ENCODE peak calls at places on chromosomes 16 and 17, in five cellular contexts. One of them, this sample, is unnamed. For H3K9me3, the result is how much of the 10 kb centered on the place peaks cover.

GRCh38 chr16:10265770-10266615 is 83.8 kb upstream of the GRIN2A start:
- DNase-seq in A549: no peak
- DNase-seq in hepatocyte: no peak
- DNase-seq in IMR-90: no peak
- DNase-seq in tibial nerve: no peak
- DNase-seq in this sample: no peak

GRCh38 chr17:70375406-70375805 is 206.1 kb downstream of the KCNJ2 start:
- DNase-seq in hepatocyte: no peak
- DNase-seq in A549: no peak
- DNase-seq in tibial nerve: no peak
- DNase-seq in IMR-90: no peak
- DNase-seq in this sample: no peak

GRCh38 chr17:76263896-76264295 is 1.3 kb upstream of the UBALD2 start:
- DNase-seq in IMR-90: no peak
- DNase-seq in tibial nerve: no peak
- DNase-seq in A549: no peak
- DNase-seq in hepatocyte: no peak
- DNase-seq in this sample: no peak

GRCh38 chr16:54135361-54136275 is 151.0 kb downstream of the IRX3 start:
- DNase-seq in tibial nerve: no peak
- DNase-seq in A549: no peak
- DNase-seq in IMR-90: peak
- DNase-seq in hepatocyte: no peak
- DNase-seq in this sample: no peak

GRCh38 chr16:78737630-78738029 is 638.2 kb downstream of the WWOX start:
- DNase-seq in A549: no peak
- DNase-seq in IMR-90: no peak
- DNase-seq in hepatocyte: no peak
- DNase-seq in tibial nerve: no peak
- DNase-seq in this sample: no peak

GRCh38 chr16:88102597-88102996 is 151.4 kb downstream of the BANP start:
- DNase-seq in hepatocyte: no peak
- DNase-seq in IMR-90: no peak
- DNase-seq in tibial nerve: no peak
- DNase-seq in A549: no peak
- DNase-seq in this sample: no peak

GRCh38 chr16:50152386-50152806 is 710 bp upstream of the TENT4B start:
- DNase-seq in hepatocyte: peak
- DNase-seq in IMR-90: no peak
- DNase-seq in tibial nerve: no peak
- DNase-seq in A549: no peak
- DNase-seq in this sample: no peak

GRCh38 chr17:74981979-74982662 is 5.3 kb upstream of the CDR2L start:
- DNase-seq in hepatocyte: peak
- DNase-seq in A549: peak
- DNase-seq in tibial nerve: peak
- DNase-seq in IMR-90: peak
- DNase-seq in this sample: peak

GRCh38 chr17:77101521-77102410 is 39.0 kb upstream of the SEC14L1 start:
- DNase-seq in hepatocyte: no peak
- DNase-seq in IMR-90: no peak
- DNase-seq in tibial nerve: no peak
- DNase-seq in A549: no peak
- DNase-seq in this sample: no peak

GRCh38 chr17:10683853-10684252 is 13.5 kb downstream of the SCO1 start:
- DNase-seq in A549: peak
- DNase-seq in IMR-90: peak
- DNase-seq in hepatocyte: no peak
- DNase-seq in tibial nerve: no peak
- DNase-seq in this sample: no peak

GRCh38 chr16:48597563-48598392 is 12.2 kb downstream of the N4BP1 start:
- DNase-seq in hepatocyte: no peak
- DNase-seq in tibial nerve: no peak
- DNase-seq in IMR-90: peak
- DNase-seq in A549: no peak
- DNase-seq in this sample: no peak

GRCh38 chr17:13001991-13002615 is 15.7 kb downstream of the ELAC2 start:
- DNase-seq in tibial nerve: no peak
- DNase-seq in A549: no peak
- DNase-seq in hepatocyte: peak
- DNase-seq in IMR-90: peak
- DNase-seq in this sample: no peak

GRCh38 chr17:37292429-37293139 is 83.2 kb upstream of the C17orf78 start:
- DNase-seq in tibial nerve: no peak
- DNase-seq in A549: no peak
- DNase-seq in hepatocyte: no peak
- DNase-seq in IMR-90: no peak
- DNase-seq in this sample: no peak

GRCh38 chr16:75118943-75119539 is 2.5 kb upstream of the LDHD start:
- DNase-seq in hepatocyte: no peak
- DNase-seq in tibial nerve: no peak
- DNase-seq in A549: no peak
- DNase-seq in IMR-90: no peak
- DNase-seq in this sample: no peak

GRCh38 chr17:41784207-41784744 is 2.2 kb downstream of the JUP start:
- DNase-seq in tibial nerve: no peak
- DNase-seq in IMR-90: peak
- DNase-seq in A549: peak
- DNase-seq in hepatocyte: peak
- DNase-seq in this sample: no peak

GRCh38 chr17:7019839-7020519 is 2.9 kb upstream of the BCL6B start:
- DNase-seq in tibial nerve: no peak
- DNase-seq in IMR-90: peak
- DNase-seq in hepatocyte: peak
- DNase-seq in A549: peak
- DNase-seq in this sample: no peak

GRCh38 chr17:6910987-6911603 is 79.6 kb upstream of the TEKT1 start:
- DNase-seq in A549: peak
- DNase-seq in tibial nerve: no peak
- DNase-seq in IMR-90: peak
- DNase-seq in hepatocyte: peak
- DNase-seq in this sample: no peak

GRCh38 chr16:35234679-35235078 is 1775.3 kb downstream of the TP53TG3F start:
- DNase-seq in tibial nerve: no peak
- DNase-seq in A549: no peak
- DNase-seq in IMR-90: no peak
- DNase-seq in hepatocyte: no peak
- DNase-seq in this sample: no peak

DNA sequence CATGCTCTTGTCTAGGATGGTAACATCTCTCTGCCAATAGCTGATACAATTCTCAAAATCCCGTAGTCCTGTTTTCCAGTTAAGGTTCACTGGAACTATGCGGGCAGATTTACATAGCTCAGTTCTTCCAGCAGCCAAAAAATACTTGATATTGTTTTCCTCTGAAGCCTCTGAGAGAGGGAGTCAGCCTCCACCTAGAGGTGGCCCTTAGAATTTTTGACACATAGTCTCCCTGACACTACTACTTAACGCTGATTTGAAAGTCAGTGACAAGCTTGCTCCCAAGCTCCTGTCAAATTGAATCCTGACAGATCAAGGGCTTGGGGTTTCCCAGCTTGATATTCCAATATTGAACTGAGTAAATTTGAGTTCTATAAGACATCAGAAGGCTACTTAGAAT is 1780.1 kb downstream of the TP53TG3F start:
- DNase-seq in hepatocyte: no peak
- DNase-seq in tibial nerve: no peak
- DNase-seq in IMR-90: no peak
- DNase-seq in A549: no peak
- DNase-seq in this sample: no peak
- H3K9me3 ChIP-seq in hepatocyte: under half
- H3K9me3 ChIP-seq in tibial nerve: under half
- H3K9me3 ChIP-seq in IMR-90: under half
- H3K9me3 ChIP-seq in A549: under half
- H3K9me3 ChIP-seq in this sample: under half

DNA sequence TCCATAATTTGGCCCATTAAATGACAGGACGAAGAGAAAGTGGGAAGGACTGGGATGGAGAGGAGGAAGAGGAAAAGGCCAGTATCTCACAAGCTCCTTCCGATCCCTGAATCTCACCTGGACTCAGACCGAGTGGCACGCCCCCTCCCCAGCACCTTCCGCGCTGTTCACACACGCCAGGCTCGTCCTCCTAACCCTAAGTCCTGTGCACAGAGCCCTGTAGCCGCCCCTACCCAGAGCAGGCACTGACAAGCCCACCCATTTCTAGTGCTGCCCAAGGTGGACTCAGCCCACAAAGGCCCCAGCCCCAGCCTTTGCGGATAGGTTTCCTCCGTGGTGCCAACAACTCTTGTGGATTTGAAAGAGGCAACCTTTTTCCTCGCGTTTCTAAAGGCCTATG is 9.2 kb downstream of the HS3ST3B1 start:
- DNase-seq in hepatocyte: no peak
- DNase-seq in tibial nerve: no peak
- DNase-seq in IMR-90: no peak
- DNase-seq in A549: no peak
- DNase-seq in this sample: no peak
- H3K9me3 ChIP-seq in hepatocyte: under half
- H3K9me3 ChIP-seq in tibial nerve: under half
- H3K9me3 ChIP-seq in IMR-90: under half
- H3K9me3 ChIP-seq in A549: under half
- H3K9me3 ChIP-seq in this sample: under half

GRCh38 chr17:43349142-43349541 is 49.7 kb upstream of the ARL4D start:
- DNase-seq in A549: no peak
- DNase-seq in tibial nerve: no peak
- DNase-seq in hepatocyte: no peak
- DNase-seq in IMR-90: no peak
- DNase-seq in this sample: no peak
- H3K9me3 ChIP-seq in A549: half or more
- H3K9me3 ChIP-seq in tibial nerve: under half
- H3K9me3 ChIP-seq in hepatocyte: under half
- H3K9me3 ChIP-seq in IMR-90: under half
- H3K9me3 ChIP-seq in this sample: under half

GRCh38 chr17:53176629-53177028 is 646.1 kb upstream of the KIF2B start:
- DNase-seq in A549: no peak
- DNase-seq in tibial nerve: no peak
- DNase-seq in hepatocyte: no peak
- DNase-seq in IMR-90: no peak
- DNase-seq in this sample: no peak
- H3K9me3 ChIP-seq in A549: under half
- H3K9me3 ChIP-seq in tibial nerve: under half
- H3K9me3 ChIP-seq in hepatocyte: under half
- H3K9me3 ChIP-seq in IMR-90: under half
- H3K9me3 ChIP-seq in this sample: under half

DNA sequence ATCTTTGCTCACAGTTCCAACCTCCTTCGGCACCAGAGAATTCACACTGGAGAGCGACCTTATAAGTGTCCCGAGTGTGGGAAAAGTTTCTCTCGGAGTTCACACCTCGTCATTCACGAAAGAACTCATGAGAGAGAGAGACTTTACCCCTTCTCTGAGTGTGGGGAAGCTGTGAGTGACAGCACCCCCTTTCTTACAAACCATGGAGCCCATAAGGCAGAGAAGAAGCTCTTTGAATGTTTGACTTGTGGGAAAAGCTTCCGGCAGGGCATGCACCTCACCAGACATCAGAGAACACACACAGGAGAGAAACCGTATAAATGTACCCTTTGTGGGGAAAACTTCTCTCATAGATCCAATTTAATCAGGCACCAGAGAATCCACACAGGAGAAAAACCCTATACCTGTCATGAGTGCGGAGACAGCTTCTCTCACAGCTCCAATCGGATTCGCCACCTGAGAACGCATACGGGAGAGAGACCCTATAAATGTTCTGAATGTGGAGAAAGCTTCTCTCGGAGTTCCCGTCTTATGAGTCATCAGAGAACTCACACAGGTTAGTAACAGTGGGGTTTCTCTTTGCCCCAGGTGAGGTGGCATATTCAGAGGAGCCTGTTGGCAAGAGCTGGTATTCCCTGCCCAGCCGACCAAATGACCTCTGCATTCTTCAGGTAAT is 6.8 kb downstream of the ZNF263 start:
- DNase-seq in tibial nerve: no peak
- DNase-seq in IMR-90: no peak
- DNase-seq in A549: no peak
- DNase-seq in hepatocyte: no peak
- DNase-seq in this sample: no peak
- H3K9me3 ChIP-seq in tibial nerve: half or more
- H3K9me3 ChIP-seq in IMR-90: half or more
- H3K9me3 ChIP-seq in A549: half or more
- H3K9me3 ChIP-seq in hepatocyte: half or more
- H3K9me3 ChIP-seq in this sample: under half

GRCh38 chr16:72312862-72313261 is 140.9 kb upstream of the PMFBP1 start:
- DNase-seq in IMR-90: peak
- DNase-seq in A549: no peak
- DNase-seq in tibial nerve: no peak
- DNase-seq in hepatocyte: peak
- DNase-seq in this sample: no peak

GRCh38 chr16:72308396-72308795 is 136.4 kb upstream of the PMFBP1 start:
- DNase-seq in tibial nerve: no peak
- DNase-seq in hepatocyte: no peak
- DNase-seq in IMR-90: no peak
- DNase-seq in A549: no peak
- DNase-seq in this sample: no peak

GRCh38 chr16:72313903-72314302 is 141.9 kb upstream of the PMFBP1 start:
- DNase-seq in A549: no peak
- DNase-seq in tibial nerve: no peak
- DNase-seq in hepatocyte: no peak
- DNase-seq in IMR-90: no peak
- DNase-seq in this sample: no peak

GRCh38 chr16:72309001-72309400 is 137.0 kb upstream of the PMFBP1 start:
- DNase-seq in A549: no peak
- DNase-seq in hepatocyte: no peak
- DNase-seq in tibial nerve: no peak
- DNase-seq in IMR-90: no peak
- DNase-seq in this sample: no peak

DNA sequence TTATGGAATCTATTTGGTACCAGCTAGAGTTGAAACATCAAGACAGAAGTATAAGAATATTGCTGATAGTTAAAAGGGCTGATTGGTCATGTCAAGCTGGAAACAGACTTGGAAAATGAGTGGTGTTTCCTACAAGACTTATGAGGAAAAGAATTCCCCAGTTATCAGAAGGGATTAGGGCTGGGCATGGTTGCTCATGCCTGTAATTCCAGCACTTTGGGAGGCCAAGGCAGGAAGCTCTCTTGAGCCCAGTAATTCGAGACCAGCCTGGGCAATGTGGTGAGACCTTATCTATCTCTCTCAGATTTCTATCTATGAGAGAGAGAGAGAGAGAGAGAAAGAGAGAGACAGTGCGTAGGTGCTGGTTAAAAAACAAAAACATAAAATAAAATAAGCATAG is 139.5 kb upstream of the PMFBP1 start:
- DNase-seq in IMR-90: peak
- DNase-seq in hepatocyte: no peak
- DNase-seq in tibial nerve: no peak
- DNase-seq in A549: no peak
- DNase-seq in this sample: no peak
- H3K9me3 ChIP-seq in IMR-90: under half
- H3K9me3 ChIP-seq in hepatocyte: under half
- H3K9me3 ChIP-seq in tibial nerve: under half
- H3K9me3 ChIP-seq in A549: under half
- H3K9me3 ChIP-seq in this sample: under half

DNA sequence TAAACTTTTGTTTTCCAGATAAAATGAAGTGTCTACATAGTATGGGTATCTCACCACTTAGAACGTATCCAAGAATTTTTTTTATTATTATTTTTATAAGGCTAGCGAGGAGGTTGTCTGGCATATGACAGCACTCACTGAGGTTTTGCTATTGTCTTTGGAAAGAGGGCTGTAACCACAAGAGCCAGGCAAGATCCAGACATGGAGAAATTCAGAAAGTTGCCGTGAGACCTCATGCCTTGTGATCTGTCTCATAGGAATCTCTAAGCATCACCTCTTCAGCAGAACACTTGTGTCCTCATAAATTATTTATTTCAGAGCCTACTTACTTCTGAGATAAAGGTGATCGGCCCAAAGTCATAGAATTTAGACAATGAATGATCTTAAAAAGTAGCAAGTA is 410.8 kb downstream of the CDH11 start:
- DNase-seq in A549: no peak
- DNase-seq in IMR-90: no peak
- DNase-seq in hepatocyte: no peak
- DNase-seq in tibial nerve: no peak
- DNase-seq in this sample: no peak
- H3K9me3 ChIP-seq in A549: under half
- H3K9me3 ChIP-seq in IMR-90: under half
- H3K9me3 ChIP-seq in hepatocyte: under half
- H3K9me3 ChIP-seq in tibial nerve: under half
- H3K9me3 ChIP-seq in this sample: under half

This sample was measured in T-helper 17 cell.